ENCODE peak calls at places on chromosome 6, in ten cellular contexts. Q is posterior cingulate gyrus; K is ELR; N is HTR-8/SVneo; L is activated CD4-positive, alpha-beta T cell treated with anti-CD3 and anti-CD28 coated beads, Interleukin-2, amount 50 U/mL, for 48 hours; P is activated T-cell treated with anti-CD3 and anti-CD28 coated beads for 24 hours; S is NCI-H1417; Z is hepatocyte; B is A549; U is astrocyte. E is an unnamed sample.

GRCh38 chr6:69719602-69720193 is 77.1 kb downstream of the LMBRD1 start:
- DNase-seq in Q (no peak), P (no peak), Z (peak), N (peak), B (peak), S (peak), K (peak), L (no peak), U (no peak), E (peak)

GRCh38 chr6:116405663-116406329 is 35.0 kb downstream of the DSE start:
- DNase-seq in P (no peak), L (no peak), U (peak), S (no peak), N (no peak), B (no peak), K (peak), Q (no peak), Z (no peak), E (peak)

GRCh38 chr6:1619666-1620503 is 10.2 kb downstream of the FOXC1 start:
- DNase-seq in Z (no peak), B (no peak), Q (peak), K (no peak), L (no peak), U (no peak), P (no peak), S (no peak), N (no peak), E (no peak)

GRCh38 chr6:42013134-42013516 is 37.2 kb upstream of the TAF8 start:
- DNase-seq in K (peak), L (no peak), B (no peak), P (no peak), S (no peak), Q (no peak), Z (no peak), U (peak), N (no peak), E (peak)

GRCh38 chr6:811186-811585 is 118.2 kb upstream of the EXOC2 start:
- DNase-seq in B (no peak), K (no peak), L (no peak), U (no peak), P (no peak), S (no peak), N (no peak), Z (no peak), Q (no peak), E (no peak)

GRCh38 chr6:122778961-122779671 is 400 bp upstream of the FABP7 start:
- DNase-seq in S (no peak), N (no peak), B (no peak), Q (peak), U (peak), Z (no peak), L (no peak), P (no peak), K (no peak), E (no peak)

GRCh38 chr6:111950661-111951426 is 77.6 kb upstream of the FYN start:
- DNase-seq in K (no peak), Q (peak), B (no peak), N (no peak), S (peak), P (no peak), L (no peak), U (peak), Z (no peak), E (no peak)

GRCh38 chr6:11600251-11600650 is 62.7 kb downstream of the TMEM170B start:
- DNase-seq in P (no peak), N (no peak), Q (no peak), B (no peak), L (no peak), K (no peak), U (no peak), Z (no peak), S (no peak), E (no peak)

GRCh38 chr6:150037526-150038201 is 12.3 kb upstream of the RAET1L start:
- DNase-seq in K (no peak), N (no peak), P (no peak), U (no peak), Z (no peak), L (no peak), Q (no peak), S (no peak), B (no peak), E (no peak)

GRCh38 chr6:129903082-129903481 is 42.0 kb upstream of the TMEM244 start:
- DNase-seq in L (no peak), U (no peak), Z (no peak), P (no peak), S (no peak), K (no peak), Q (no peak), B (no peak), N (no peak), E (no peak)

GRCh38 chr6:89242574-89243330 is 25.6 kb upstream of the GABRR1 start:
- DNase-seq in U (peak), L (no peak), S (peak), K (peak), N (peak), Z (peak), B (peak), P (no peak), Q (no peak), E (peak)

GRCh38 chr6:35725721-35726438 is 11.0 kb upstream of the ARMC12 start:
- DNase-seq in B (no peak), N (no peak), U (no peak), Q (peak), K (no peak), P (no peak), Z (peak), S (no peak), L (no peak), E (peak)

GRCh38 chr6:52564856-52565255 is 12.0 kb downstream of the TRAM2 start:
- DNase-seq in B (no peak), N (no peak), P (no peak), U (no peak), S (no peak), L (no peak), Z (peak), Q (no peak), K (no peak), E (no peak)

GRCh38 chr6:170523256-170524187 is 29.6 kb downstream of the PSMB1 start:
- DNase-seq in S (no peak), L (no peak), Z (no peak), U (no peak), B (no peak), Q (no peak), P (no peak), N (no peak), K (no peak), E (no peak)

GRCh38 chr6:139679516-139680179 is 305.2 kb upstream of the CITED2 start:
- DNase-seq in B (no peak), Z (no peak), N (no peak), U (no peak), L (no peak), S (no peak), P (no peak), Q (no peak), K (no peak), E (peak)

GRCh38 chr6:44076366-44077200 is 50.7 kb downstream of the MRPL14 start:
- DNase-seq in Q (peak), N (no peak), U (no peak), P (no peak), B (no peak), L (no peak), S (no peak), K (no peak), Z (peak), E (no peak)

GRCh38 chr6:3159805-3160781 is 2.7 kb upstream of the TUBB2A start:
- DNase-seq in L (peak), U (peak), K (no peak), N (no peak), P (peak), Q (peak), S (peak), Z (peak), B (no peak), E (no peak)

GRCh38 chr6:67736816-67737215 is 898.3 kb upstream of the ADGRB3 start:
- DNase-seq in Q (no peak), Z (no peak), K (peak), S (no peak), U (peak), B (no peak), N (no peak), P (no peak), L (no peak), E (no peak)

GRCh38 chr6:144294016-144294415 is 8.9 kb downstream of the UTRN start:
- DNase-seq in S (no peak), N (peak), Q (no peak), P (no peak), Z (no peak), B (no peak), K (peak), U (peak), L (no peak), E (no peak)

GRCh38 chr6:57064809-57065208 is 18.3 kb downstream of the KIAA1586 start:
- DNase-seq in L (no peak), B (no peak), Q (no peak), N (no peak), K (peak), S (no peak), U (peak), P (no peak), Z (no peak), E (peak)

GRCh38 chr6:93418448-93419303 is 683 bp downstream of the EPHA7 start:
- DNase-seq in P (no peak), B (peak), Q (peak), N (no peak), U (peak), S (peak), K (no peak), Z (peak), L (no peak), E (peak)

GRCh38 chr6:123994168-123994567 is 190.5 kb downstream of the NKAIN2 start:
- DNase-seq in B (no peak), P (no peak), Z (no peak), U (no peak), K (no peak), L (no peak), N (no peak), Q (no peak), S (no peak), E (no peak)

GRCh38 chr6:14046476-14047068 is 71.0 kb upstream of the CD83 start:
- DNase-seq in B (peak), N (peak), S (no peak), K (peak), Q (no peak), Z (peak), U (no peak), P (peak), L (peak), E (peak)

E was measured in brain microvascular endothelial cell.